ENCODE peak calls at places on chromosomes 6 and 20, in eight cellular contexts. One of them, this sample, is unnamed.

GRCh38 chr20:22691369-22692118 is 107.2 kb upstream of the FOXA2 start:
- DNase-seq in CD4-positive, alpha-beta T cell: peak; percentile 8
- DNase-seq in uterus: peak; percentile 52
- DNase-seq in PC-3: peak; percentile 87
- DNase-seq in brain microvascular endothelial cell: peak; percentile 62
- DNase-seq in aorta: peak; percentile 87
- DNase-seq in ovary: peak; percentile 81
- DNase-seq in neuronal stem cell: peak; percentile 72
- DNase-seq in this sample: peak; percentile 46

GRCh38 chr20:46308258-46309157 is at the start of gene CDH22:
- DNase-seq in CD4-positive, alpha-beta T cell: no peak
- DNase-seq in uterus: no peak
- DNase-seq in PC-3: peak; percentile 25
- DNase-seq in brain microvascular endothelial cell: no peak
- DNase-seq in aorta: peak; percentile 64
- DNase-seq in ovary: peak; percentile 34
- DNase-seq in neuronal stem cell: peak; percentile 48
- DNase-seq in this sample: no peak

GRCh38 chr6:28569748-28570147 is 44.1 kb downstream of the GPX5 start:
- DNase-seq in CD4-positive, alpha-beta T cell: no peak
- DNase-seq in uterus: no peak
- DNase-seq in PC-3: no peak
- DNase-seq in brain microvascular endothelial cell: no peak
- DNase-seq in aorta: no peak
- DNase-seq in ovary: no peak
- DNase-seq in neuronal stem cell: no peak
- DNase-seq in this sample: no peak

GRCh38 chr6:122869437-122870024 is 80.5 kb downstream of the SMPDL3A start:
- DNase-seq in CD4-positive, alpha-beta T cell: no peak
- DNase-seq in uterus: peak; percentile 24
- DNase-seq in PC-3: peak; percentile 57
- DNase-seq in brain microvascular endothelial cell: peak; percentile 45
- DNase-seq in aorta: no peak
- DNase-seq in ovary: no peak
- DNase-seq in neuronal stem cell: peak; percentile 36
- DNase-seq in this sample: peak; percentile 19

GRCh38 chr6:157912326-157912725 is 69.3 kb upstream of the SYNJ2 start:
- DNase-seq in CD4-positive, alpha-beta T cell: no peak
- DNase-seq in uterus: peak; percentile 29
- DNase-seq in PC-3: no peak
- DNase-seq in brain microvascular endothelial cell: peak; percentile 88
- DNase-seq in aorta: no peak
- DNase-seq in ovary: no peak
- DNase-seq in neuronal stem cell: no peak
- DNase-seq in this sample: no peak

GRCh38 chr20:5230544-5230943 is 86.2 kb downstream of the PROKR2 start:
- DNase-seq in CD4-positive, alpha-beta T cell: no peak
- DNase-seq in uterus: no peak
- DNase-seq in PC-3: no peak
- DNase-seq in brain microvascular endothelial cell: no peak
- DNase-seq in aorta: no peak
- DNase-seq in ovary: no peak
- DNase-seq in neuronal stem cell: no peak
- DNase-seq in this sample: no peak

GRCh38 chr6:9924971-9925370 is 489.9 kb downstream of the TFAP2A start:
- DNase-seq in CD4-positive, alpha-beta T cell: no peak
- DNase-seq in uterus: no peak
- DNase-seq in PC-3: no peak
- DNase-seq in brain microvascular endothelial cell: no peak
- DNase-seq in aorta: no peak
- DNase-seq in ovary: no peak
- DNase-seq in neuronal stem cell: no peak
- DNase-seq in this sample: no peak

GRCh38 chr6:163620670-163621330 is 206.3 kb downstream of the QKI start:
- DNase-seq in CD4-positive, alpha-beta T cell: no peak
- DNase-seq in uterus: no peak
- DNase-seq in PC-3: no peak
- DNase-seq in brain microvascular endothelial cell: peak; percentile 3
- DNase-seq in aorta: no peak
- DNase-seq in ovary: no peak
- DNase-seq in neuronal stem cell: no peak
- DNase-seq in this sample: no peak

GRCh38 chr6:160386869-160387518 is 38.8 kb downstream of the SLC22A3 start:
- DNase-seq in CD4-positive, alpha-beta T cell: no peak
- DNase-seq in uterus: peak; percentile 67
- DNase-seq in PC-3: peak; percentile 78
- DNase-seq in brain microvascular endothelial cell: no peak
- DNase-seq in aorta: peak; percentile 67
- DNase-seq in ovary: peak; percentile 79
- DNase-seq in neuronal stem cell: no peak
- DNase-seq in this sample: peak; percentile 87

GRCh38 chr20:38473353-38473795 is 731 bp downstream of the RALGAPB start:
- DNase-seq in CD4-positive, alpha-beta T cell: no peak
- DNase-seq in uterus: no peak
- DNase-seq in PC-3: peak; percentile 40
- DNase-seq in brain microvascular endothelial cell: no peak
- DNase-seq in aorta: no peak
- DNase-seq in ovary: no peak
- DNase-seq in neuronal stem cell: no peak
- DNase-seq in this sample: no peak

DNA sequence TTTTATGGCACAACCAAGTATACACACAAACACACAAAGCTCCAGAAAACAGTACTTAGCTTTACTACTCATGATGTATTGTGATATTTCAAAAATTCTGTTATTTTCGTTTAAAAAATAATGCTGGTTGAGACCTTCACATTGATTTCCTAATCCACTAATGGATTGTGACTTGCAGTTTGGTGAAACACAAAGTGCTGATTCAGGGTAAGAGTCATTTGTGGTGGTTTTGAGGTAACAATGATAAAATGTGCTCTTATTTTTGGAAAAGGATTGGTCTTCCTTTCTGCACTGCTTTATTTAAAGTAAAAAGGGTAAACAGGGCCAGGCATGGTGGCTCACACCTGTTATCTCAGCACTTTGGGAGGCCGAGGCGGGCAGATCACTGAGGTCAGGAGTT is 1.9 kb downstream of the AAR2 start:
- DNase-seq in CD4-positive, alpha-beta T cell: no peak
- DNase-seq in uterus: no peak
- DNase-seq in PC-3: no peak
- DNase-seq in brain microvascular endothelial cell: no peak
- DNase-seq in aorta: no peak
- DNase-seq in ovary: no peak
- DNase-seq in neuronal stem cell: no peak
- DNase-seq in this sample: no peak
- H3K27me3 ChIP-seq in CD4-positive, alpha-beta T cell: no peaks in the 10 kb centered on the region
- H3K27me3 ChIP-seq in uterus: no peaks in the 10 kb centered on the region
- H3K27me3 ChIP-seq in PC-3: no peaks in the 10 kb centered on the region
- H3K27me3 ChIP-seq in brain microvascular endothelial cell: no peaks in the 10 kb centered on the region
- H3K27me3 ChIP-seq in aorta: no peaks in the 10 kb centered on the region
- H3K27me3 ChIP-seq in ovary: no peaks in the 10 kb centered on the region
- H3K27me3 ChIP-seq in neuronal stem cell: no peaks in the 10 kb centered on the region
- H3K27me3 ChIP-seq in this sample: no peaks in the 10 kb centered on the region

GRCh38 chr6:815348-815738 is 122.4 kb upstream of the EXOC2 start:
- DNase-seq in CD4-positive, alpha-beta T cell: no peak
- DNase-seq in uterus: no peak
- DNase-seq in PC-3: no peak
- DNase-seq in brain microvascular endothelial cell: no peak
- DNase-seq in aorta: no peak
- DNase-seq in ovary: no peak
- DNase-seq in neuronal stem cell: no peak
- DNase-seq in this sample: no peak
- H3K27ac ChIP-seq in CD4-positive, alpha-beta T cell: no peak overlapping the region
- H3K27ac ChIP-seq in uterus: no peak overlapping the region
- H3K27ac ChIP-seq in PC-3: no peak overlapping the region
- H3K27ac ChIP-seq in brain microvascular endothelial cell: no peak overlapping the region
- H3K27ac ChIP-seq in aorta: no peak overlapping the region
- H3K27ac ChIP-seq in ovary: no peak overlapping the region
- H3K27ac ChIP-seq in neuronal stem cell: no peak overlapping the region
- H3K27ac ChIP-seq in this sample: no peak overlapping the region

GRCh38 chr20:58496429-58496769 is 18.8 kb downstream of the APCDD1L start:
- DNase-seq in CD4-positive, alpha-beta T cell: no peak
- DNase-seq in uterus: no peak
- DNase-seq in PC-3: no peak
- DNase-seq in brain microvascular endothelial cell: no peak
- DNase-seq in aorta: no peak
- DNase-seq in ovary: no peak
- DNase-seq in neuronal stem cell: no peak
- DNase-seq in this sample: no peak

GRCh38 chr20:58498445-58499068 is 16.6 kb downstream of the APCDD1L start:
- DNase-seq in CD4-positive, alpha-beta T cell: no peak
- DNase-seq in uterus: no peak
- DNase-seq in PC-3: no peak
- DNase-seq in brain microvascular endothelial cell: no peak
- DNase-seq in aorta: no peak
- DNase-seq in ovary: no peak
- DNase-seq in neuronal stem cell: no peak
- DNase-seq in this sample: no peak

GRCh38 chr20:58495623-58496428 is 19.4 kb downstream of the APCDD1L start:
- DNase-seq in CD4-positive, alpha-beta T cell: no peak
- DNase-seq in uterus: no peak
- DNase-seq in PC-3: no peak
- DNase-seq in brain microvascular endothelial cell: no peak
- DNase-seq in aorta: no peak
- DNase-seq in ovary: no peak
- DNase-seq in neuronal stem cell: no peak
- DNase-seq in this sample: no peak

GRCh38 chr20:58497911-58498310 is 17.3 kb downstream of the APCDD1L start:
- DNase-seq in CD4-positive, alpha-beta T cell: no peak
- DNase-seq in uterus: no peak
- DNase-seq in PC-3: no peak
- DNase-seq in brain microvascular endothelial cell: no peak
- DNase-seq in aorta: no peak
- DNase-seq in ovary: no peak
- DNase-seq in neuronal stem cell: no peak
- DNase-seq in this sample: no peak

DNA sequence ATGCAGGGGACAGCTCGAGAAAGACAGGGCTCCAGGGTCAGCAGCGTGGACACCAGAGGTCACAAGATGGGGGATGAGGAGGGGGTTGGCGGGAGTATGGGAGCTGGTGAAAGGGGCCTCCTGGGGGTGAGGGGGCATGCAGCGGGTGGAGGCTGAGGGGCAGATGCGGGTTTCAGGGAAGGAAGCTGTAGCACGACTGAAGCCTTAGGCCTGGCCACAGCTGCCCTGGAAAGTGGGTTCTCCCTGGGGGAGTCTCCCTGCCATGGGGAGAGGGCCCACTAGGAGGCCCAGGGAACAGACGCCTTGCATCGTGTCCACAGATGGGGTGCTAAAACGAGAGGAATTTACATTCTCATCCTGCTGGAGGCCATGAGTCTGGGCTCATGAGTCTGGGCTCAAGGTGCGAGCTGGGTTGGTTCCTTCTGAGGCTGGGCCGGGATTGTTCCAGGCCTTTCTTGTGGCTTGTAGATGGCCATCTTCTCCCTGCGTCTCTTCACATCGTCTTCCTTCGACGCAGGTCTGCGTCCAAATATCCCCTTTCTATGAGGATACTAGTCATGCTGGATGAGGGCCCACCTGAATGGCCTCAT is 18.0 kb downstream of the APCDD1L start:
- DNase-seq in CD4-positive, alpha-beta T cell: no peak
- DNase-seq in uterus: no peak
- DNase-seq in PC-3: no peak
- DNase-seq in brain microvascular endothelial cell: no peak
- DNase-seq in aorta: no peak
- DNase-seq in ovary: no peak
- DNase-seq in neuronal stem cell: no peak
- DNase-seq in this sample: no peak
- H3K27me3 ChIP-seq in CD4-positive, alpha-beta T cell: no peaks in the 10 kb centered on the region
- H3K27me3 ChIP-seq in uterus: no peaks in the 10 kb centered on the region
- H3K27me3 ChIP-seq in PC-3: no peaks in the 10 kb centered on the region
- H3K27me3 ChIP-seq in brain microvascular endothelial cell: no peaks in the 10 kb centered on the region
- H3K27me3 ChIP-seq in aorta: no peaks in the 10 kb centered on the region
- H3K27me3 ChIP-seq in ovary: no peaks in the 10 kb centered on the region
- H3K27me3 ChIP-seq in neuronal stem cell: no peaks in the 10 kb centered on the region
- H3K27me3 ChIP-seq in this sample: no peaks in the 10 kb centered on the region

DNA sequence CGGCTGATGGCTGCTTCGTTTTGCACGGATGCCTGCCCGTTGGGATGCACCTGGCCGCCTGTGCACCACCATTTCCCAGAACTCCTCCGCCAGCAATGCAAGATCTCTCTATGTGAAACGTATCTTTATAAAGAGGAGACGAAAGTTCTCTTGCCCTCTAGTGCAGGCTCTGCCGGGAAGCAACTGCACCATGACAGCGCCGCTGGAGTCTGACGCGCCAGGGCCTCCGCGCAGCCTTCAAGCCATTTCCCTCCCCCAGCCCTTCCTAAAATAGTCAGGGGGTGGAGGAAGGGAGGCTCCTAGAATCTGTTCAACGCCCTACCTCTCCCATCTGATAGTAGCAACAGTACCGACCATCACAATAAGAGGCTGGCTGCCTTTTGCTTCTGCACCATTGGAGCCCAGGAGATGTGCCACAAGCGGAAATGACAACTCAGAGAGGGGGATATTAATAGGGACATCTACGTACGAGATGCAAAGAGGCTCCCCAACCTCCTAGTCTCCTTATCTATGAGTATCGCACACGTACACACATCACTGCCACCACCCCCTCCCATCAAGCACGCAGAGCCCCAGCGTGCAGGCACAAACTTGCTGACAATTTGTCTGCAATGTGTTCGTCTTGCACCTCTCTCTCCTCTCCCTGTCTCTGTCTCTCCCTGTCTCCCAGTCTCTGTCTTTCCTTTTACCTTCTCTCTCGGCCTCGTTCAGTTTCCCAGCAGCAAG is 1.1 kb downstream of the SYNE1 start:
- DNase-seq in CD4-positive, alpha-beta T cell: no peak
- DNase-seq in uterus: peak; percentile 58
- DNase-seq in PC-3: no peak
- DNase-seq in brain microvascular endothelial cell: peak; percentile 7
- DNase-seq in aorta: no peak
- DNase-seq in ovary: peak; percentile 63
- DNase-seq in neuronal stem cell: peak; percentile 18
- DNase-seq in this sample: peak; percentile 12
- H3K27ac ChIP-seq in CD4-positive, alpha-beta T cell: no peak overlapping the region
- H3K27ac ChIP-seq in uterus: peak overlapping the region; percentile 61
- H3K27ac ChIP-seq in PC-3: no peak overlapping the region
- H3K27ac ChIP-seq in brain microvascular endothelial cell: no peak overlapping the region
- H3K27ac ChIP-seq in aorta: no peak overlapping the region
- H3K27ac ChIP-seq in ovary: peak overlapping the region; percentile 71
- H3K27ac ChIP-seq in neuronal stem cell: no peak overlapping the region
- H3K27ac ChIP-seq in this sample: no peak overlapping the region

GRCh38 chr6:6002809-6003333 is 3.9 kb downstream of the NRN1 start:
- DNase-seq in CD4-positive, alpha-beta T cell: no peak
- DNase-seq in uterus: no peak
- DNase-seq in PC-3: no peak
- DNase-seq in brain microvascular endothelial cell: no peak
- DNase-seq in aorta: no peak
- DNase-seq in ovary: no peak
- DNase-seq in neuronal stem cell: no peak
- DNase-seq in this sample: no peak
- H3K27me3 ChIP-seq in CD4-positive, alpha-beta T cell: peaks cover 99% of the 10 kb centered on the region
- H3K27me3 ChIP-seq in uterus: peaks cover 49% of the 10 kb centered on the region
- H3K27me3 ChIP-seq in PC-3: peaks cover 19% of the 10 kb centered on the region
- H3K27me3 ChIP-seq in brain microvascular endothelial cell: peaks cover 1% of the 10 kb centered on the region
- H3K27me3 ChIP-seq in aorta: peaks cover 2% of the 10 kb centered on the region
- H3K27me3 ChIP-seq in ovary: no peaks in the 10 kb centered on the region
- H3K27me3 ChIP-seq in neuronal stem cell: peaks cover 85% of the 10 kb centered on the region
- H3K27me3 ChIP-seq in this sample: peaks cover 100% of the 10 kb centered on the region